ENCODE peak calls at places on chromosomes 5 and 9, in seven cellular contexts. One of them, this sample, is unnamed.

GRCh38 chr5:107652839-107653607 is 17.7 kb downstream of the EFNA5 start:
- DNase-seq in CD4-positive, alpha-beta T cell: no peak
- DNase-seq in effector memory CD8-positive, alpha-beta T cell: no peak
- DNase-seq in NCI-H460: no peak
- DNase-seq in activated effector memory CD4-positive, alpha-beta T cell treated with anti-CD3 and anti-CD28 coated beads, Interleukin-2, amount 50 U/mL, for 16 hours: no peak
- DNase-seq in SK-MEL-5: peak; percentile 69
- DNase-seq in central memory CD4-positive, alpha-beta T cell: no peak
- DNase-seq in this sample: no peak

GRCh38 chr9:95989304-95989703 is 113.8 kb downstream of the ERCC6L2 start:
- DNase-seq in CD4-positive, alpha-beta T cell: no peak
- DNase-seq in effector memory CD8-positive, alpha-beta T cell: no peak
- DNase-seq in NCI-H460: no peak
- DNase-seq in activated effector memory CD4-positive, alpha-beta T cell treated with anti-CD3 and anti-CD28 coated beads, Interleukin-2, amount 50 U/mL, for 16 hours: no peak
- DNase-seq in SK-MEL-5: no peak
- DNase-seq in central memory CD4-positive, alpha-beta T cell: no peak
- DNase-seq in this sample: no peak

GRCh38 chr5:160088805-160089204 is 30.4 kb downstream of the PWWP2A start:
- DNase-seq in CD4-positive, alpha-beta T cell: no peak
- DNase-seq in effector memory CD8-positive, alpha-beta T cell: no peak
- DNase-seq in NCI-H460: no peak
- DNase-seq in activated effector memory CD4-positive, alpha-beta T cell treated with anti-CD3 and anti-CD28 coated beads, Interleukin-2, amount 50 U/mL, for 16 hours: no peak
- DNase-seq in SK-MEL-5: no peak
- DNase-seq in central memory CD4-positive, alpha-beta T cell: no peak
- DNase-seq in this sample: no peak

GRCh38 chr5:6700074-6700685 is 13.1 kb upstream of the TENT4A start:
- DNase-seq in CD4-positive, alpha-beta T cell: no peak
- DNase-seq in effector memory CD8-positive, alpha-beta T cell: no peak
- DNase-seq in NCI-H460: no peak
- DNase-seq in activated effector memory CD4-positive, alpha-beta T cell treated with anti-CD3 and anti-CD28 coated beads, Interleukin-2, amount 50 U/mL, for 16 hours: no peak
- DNase-seq in SK-MEL-5: no peak
- DNase-seq in central memory CD4-positive, alpha-beta T cell: no peak
- DNase-seq in this sample: no peak

GRCh38 chr5:141355641-141356040 is 820 bp downstream of the PCDHGA4 start:
- DNase-seq in CD4-positive, alpha-beta T cell: no peak
- DNase-seq in effector memory CD8-positive, alpha-beta T cell: no peak
- DNase-seq in NCI-H460: no peak
- DNase-seq in activated effector memory CD4-positive, alpha-beta T cell treated with anti-CD3 and anti-CD28 coated beads, Interleukin-2, amount 50 U/mL, for 16 hours: no peak
- DNase-seq in SK-MEL-5: no peak
- DNase-seq in central memory CD4-positive, alpha-beta T cell: no peak
- DNase-seq in this sample: no peak

GRCh38 chr5:132505641-132506040 is 15.1 kb upstream of the IRF1 start:
- DNase-seq in CD4-positive, alpha-beta T cell: no peak
- DNase-seq in effector memory CD8-positive, alpha-beta T cell: no peak
- DNase-seq in NCI-H460: no peak
- DNase-seq in activated effector memory CD4-positive, alpha-beta T cell treated with anti-CD3 and anti-CD28 coated beads, Interleukin-2, amount 50 U/mL, for 16 hours: no peak
- DNase-seq in SK-MEL-5: no peak
- DNase-seq in central memory CD4-positive, alpha-beta T cell: no peak
- DNase-seq in this sample: no peak

GRCh38 chr9:114611516-114612271 is 603 bp downstream of the TMEM268 start:
- DNase-seq in CD4-positive, alpha-beta T cell: peak; percentile 50
- DNase-seq in effector memory CD8-positive, alpha-beta T cell: no peak
- DNase-seq in NCI-H460: peak; percentile 38
- DNase-seq in activated effector memory CD4-positive, alpha-beta T cell treated with anti-CD3 and anti-CD28 coated beads, Interleukin-2, amount 50 U/mL, for 16 hours: peak; percentile 81
- DNase-seq in SK-MEL-5: peak; percentile 46
- DNase-seq in central memory CD4-positive, alpha-beta T cell: no peak
- DNase-seq in this sample: no peak

GRCh38 chr5:106017243-106017857 is 1653.4 kb downstream of the EFNA5 start:
- DNase-seq in CD4-positive, alpha-beta T cell: no peak
- DNase-seq in effector memory CD8-positive, alpha-beta T cell: no peak
- DNase-seq in NCI-H460: no peak
- DNase-seq in activated effector memory CD4-positive, alpha-beta T cell treated with anti-CD3 and anti-CD28 coated beads, Interleukin-2, amount 50 U/mL, for 16 hours: no peak
- DNase-seq in SK-MEL-5: no peak
- DNase-seq in central memory CD4-positive, alpha-beta T cell: no peak
- DNase-seq in this sample: no peak

GRCh38 chr9:136694163-136694864 is 7.1 kb upstream of the AGPAT2 start:
- DNase-seq in CD4-positive, alpha-beta T cell: no peak
- DNase-seq in effector memory CD8-positive, alpha-beta T cell: peak; percentile 19
- DNase-seq in NCI-H460: peak; percentile 57
- DNase-seq in activated effector memory CD4-positive, alpha-beta T cell treated with anti-CD3 and anti-CD28 coated beads, Interleukin-2, amount 50 U/mL, for 16 hours: no peak
- DNase-seq in SK-MEL-5: peak; percentile 63
- DNase-seq in central memory CD4-positive, alpha-beta T cell: no peak
- DNase-seq in this sample: no peak

GRCh38 chr9:33138768-33139167 is 28.4 kb downstream of the B4GALT1 start:
- DNase-seq in CD4-positive, alpha-beta T cell: no peak
- DNase-seq in effector memory CD8-positive, alpha-beta T cell: no peak
- DNase-seq in NCI-H460: no peak
- DNase-seq in activated effector memory CD4-positive, alpha-beta T cell treated with anti-CD3 and anti-CD28 coated beads, Interleukin-2, amount 50 U/mL, for 16 hours: peak; percentile 57
- DNase-seq in SK-MEL-5: no peak
- DNase-seq in central memory CD4-positive, alpha-beta T cell: no peak
- DNase-seq in this sample: no peak

GRCh38 chr9:136616307-136616635 is 46.4 kb upstream of the EGFL7 start:
- DNase-seq in CD4-positive, alpha-beta T cell: no peak
- DNase-seq in effector memory CD8-positive, alpha-beta T cell: no peak
- DNase-seq in NCI-H460: no peak
- DNase-seq in activated effector memory CD4-positive, alpha-beta T cell treated with anti-CD3 and anti-CD28 coated beads, Interleukin-2, amount 50 U/mL, for 16 hours: no peak
- DNase-seq in SK-MEL-5: no peak
- DNase-seq in central memory CD4-positive, alpha-beta T cell: no peak
- DNase-seq in this sample: no peak

GRCh38 chr5:98432378-98432777 is 341.1 kb upstream of the RGMB start:
- DNase-seq in CD4-positive, alpha-beta T cell: no peak
- DNase-seq in effector memory CD8-positive, alpha-beta T cell: no peak
- DNase-seq in NCI-H460: no peak
- DNase-seq in activated effector memory CD4-positive, alpha-beta T cell treated with anti-CD3 and anti-CD28 coated beads, Interleukin-2, amount 50 U/mL, for 16 hours: no peak
- DNase-seq in SK-MEL-5: no peak
- DNase-seq in central memory CD4-positive, alpha-beta T cell: no peak
- DNase-seq in this sample: no peak

GRCh38 chr5:180682560-180682959 is 33.2 kb upstream of the FLT4 start:
- DNase-seq in CD4-positive, alpha-beta T cell: no peak
- DNase-seq in effector memory CD8-positive, alpha-beta T cell: no peak
- DNase-seq in NCI-H460: no peak
- DNase-seq in activated effector memory CD4-positive, alpha-beta T cell treated with anti-CD3 and anti-CD28 coated beads, Interleukin-2, amount 50 U/mL, for 16 hours: no peak
- DNase-seq in SK-MEL-5: no peak
- DNase-seq in central memory CD4-positive, alpha-beta T cell: no peak
- DNase-seq in this sample: no peak

GRCh38 chr9:35798658-35799366 is 7.4 kb downstream of the NPR2 start:
- DNase-seq in CD4-positive, alpha-beta T cell: no peak
- DNase-seq in effector memory CD8-positive, alpha-beta T cell: no peak
- DNase-seq in NCI-H460: peak; percentile 21
- DNase-seq in activated effector memory CD4-positive, alpha-beta T cell treated with anti-CD3 and anti-CD28 coated beads, Interleukin-2, amount 50 U/mL, for 16 hours: peak; percentile 76
- DNase-seq in SK-MEL-5: no peak
- DNase-seq in central memory CD4-positive, alpha-beta T cell: no peak
- DNase-seq in this sample: peak; percentile 48

GRCh38 chr5:71748360-71748759 is 29.3 kb downstream of the CARTPT start:
- DNase-seq in CD4-positive, alpha-beta T cell: no peak
- DNase-seq in effector memory CD8-positive, alpha-beta T cell: no peak
- DNase-seq in NCI-H460: no peak
- DNase-seq in activated effector memory CD4-positive, alpha-beta T cell treated with anti-CD3 and anti-CD28 coated beads, Interleukin-2, amount 50 U/mL, for 16 hours: no peak
- DNase-seq in SK-MEL-5: no peak
- DNase-seq in central memory CD4-positive, alpha-beta T cell: no peak
- DNase-seq in this sample: no peak

GRCh38 chr9:117278020-117278419 is 136.8 kb downstream of the ASTN2 start:
- DNase-seq in CD4-positive, alpha-beta T cell: no peak
- DNase-seq in effector memory CD8-positive, alpha-beta T cell: no peak
- DNase-seq in NCI-H460: no peak
- DNase-seq in activated effector memory CD4-positive, alpha-beta T cell treated with anti-CD3 and anti-CD28 coated beads, Interleukin-2, amount 50 U/mL, for 16 hours: no peak
- DNase-seq in SK-MEL-5: no peak
- DNase-seq in central memory CD4-positive, alpha-beta T cell: no peak
- DNase-seq in this sample: no peak

GRCh38 chr9:92715488-92716231 is 45.7 kb upstream of the IPPK start:
- DNase-seq in CD4-positive, alpha-beta T cell: no peak
- DNase-seq in effector memory CD8-positive, alpha-beta T cell: no peak
- DNase-seq in NCI-H460: no peak
- DNase-seq in activated effector memory CD4-positive, alpha-beta T cell treated with anti-CD3 and anti-CD28 coated beads, Interleukin-2, amount 50 U/mL, for 16 hours: no peak
- DNase-seq in SK-MEL-5: no peak
- DNase-seq in central memory CD4-positive, alpha-beta T cell: no peak
- DNase-seq in this sample: no peak

GRCh38 chr9:130939405-130939941 is 426 bp upstream of the FIBCD1 start:
- DNase-seq in CD4-positive, alpha-beta T cell: no peak
- DNase-seq in effector memory CD8-positive, alpha-beta T cell: no peak
- DNase-seq in NCI-H460: no peak
- DNase-seq in activated effector memory CD4-positive, alpha-beta T cell treated with anti-CD3 and anti-CD28 coated beads, Interleukin-2, amount 50 U/mL, for 16 hours: no peak
- DNase-seq in SK-MEL-5: no peak
- DNase-seq in central memory CD4-positive, alpha-beta T cell: no peak
- DNase-seq in this sample: no peak

GRCh38 chr5:17021363-17021932 is 85.4 kb upstream of the MYO10 start:
- DNase-seq in CD4-positive, alpha-beta T cell: no peak
- DNase-seq in effector memory CD8-positive, alpha-beta T cell: no peak
- DNase-seq in NCI-H460: no peak
- DNase-seq in activated effector memory CD4-positive, alpha-beta T cell treated with anti-CD3 and anti-CD28 coated beads, Interleukin-2, amount 50 U/mL, for 16 hours: no peak
- DNase-seq in SK-MEL-5: peak; percentile 99
- DNase-seq in central memory CD4-positive, alpha-beta T cell: no peak
- DNase-seq in this sample: no peak

GRCh38 chr5:53430618-53431252 is 49.7 kb upstream of the FST start:
- DNase-seq in CD4-positive, alpha-beta T cell: no peak
- DNase-seq in effector memory CD8-positive, alpha-beta T cell: no peak
- DNase-seq in NCI-H460: peak; percentile 86
- DNase-seq in activated effector memory CD4-positive, alpha-beta T cell treated with anti-CD3 and anti-CD28 coated beads, Interleukin-2, amount 50 U/mL, for 16 hours: no peak
- DNase-seq in SK-MEL-5: peak; percentile 71
- DNase-seq in central memory CD4-positive, alpha-beta T cell: no peak
- DNase-seq in this sample: no peak

GRCh38 chr9:121280715-121281613 is 13.0 kb downstream of the GSN start:
- DNase-seq in CD4-positive, alpha-beta T cell: no peak
- DNase-seq in effector memory CD8-positive, alpha-beta T cell: no peak
- DNase-seq in NCI-H460: no peak
- DNase-seq in activated effector memory CD4-positive, alpha-beta T cell treated with anti-CD3 and anti-CD28 coated beads, Interleukin-2, amount 50 U/mL, for 16 hours: no peak
- DNase-seq in SK-MEL-5: no peak
- DNase-seq in central memory CD4-positive, alpha-beta T cell: no peak
- DNase-seq in this sample: no peak

GRCh38 chr5:37190592-37190991 is 58.6 kb downstream of the CPLANE1 start:
- DNase-seq in CD4-positive, alpha-beta T cell: no peak
- DNase-seq in effector memory CD8-positive, alpha-beta T cell: no peak
- DNase-seq in NCI-H460: no peak
- DNase-seq in activated effector memory CD4-positive, alpha-beta T cell treated with anti-CD3 and anti-CD28 coated beads, Interleukin-2, amount 50 U/mL, for 16 hours: no peak
- DNase-seq in SK-MEL-5: no peak
- DNase-seq in central memory CD4-positive, alpha-beta T cell: no peak
- DNase-seq in this sample: no peak

GRCh38 chr9:35917261-35917660 is 8.0 kb downstream of the SPAAR start:
- DNase-seq in CD4-positive, alpha-beta T cell: no peak
- DNase-seq in effector memory CD8-positive, alpha-beta T cell: no peak
- DNase-seq in NCI-H460: no peak
- DNase-seq in activated effector memory CD4-positive, alpha-beta T cell treated with anti-CD3 and anti-CD28 coated beads, Interleukin-2, amount 50 U/mL, for 16 hours: no peak
- DNase-seq in SK-MEL-5: no peak
- DNase-seq in central memory CD4-positive, alpha-beta T cell: no peak
- DNase-seq in this sample: no peak

GRCh38 chr9:79570449-79571308 is 1.1 kb upstream of the TLE4 start:
- DNase-seq in CD4-positive, alpha-beta T cell: peak; percentile 30
- DNase-seq in effector memory CD8-positive, alpha-beta T cell: peak; percentile 18
- DNase-seq in NCI-H460: no peak
- DNase-seq in activated effector memory CD4-positive, alpha-beta T cell treated with anti-CD3 and anti-CD28 coated beads, Interleukin-2, amount 50 U/mL, for 16 hours: peak; percentile 79
- DNase-seq in SK-MEL-5: no peak
- DNase-seq in central memory CD4-positive, alpha-beta T cell: peak; percentile 14
- DNase-seq in this sample: peak; percentile 76

GRCh38 chr5:91264311-91265051 is 118.6 kb downstream of the ARRDC3 start:
- DNase-seq in CD4-positive, alpha-beta T cell: no peak
- DNase-seq in effector memory CD8-positive, alpha-beta T cell: no peak
- DNase-seq in NCI-H460: no peak
- DNase-seq in activated effector memory CD4-positive, alpha-beta T cell treated with anti-CD3 and anti-CD28 coated beads, Interleukin-2, amount 50 U/mL, for 16 hours: no peak
- DNase-seq in SK-MEL-5: no peak
- DNase-seq in central memory CD4-positive, alpha-beta T cell: no peak
- DNase-seq in this sample: no peak

GRCh38 chr5:7393921-7394799 is 1.8 kb upstream of the ADCY2 start:
- DNase-seq in CD4-positive, alpha-beta T cell: no peak
- DNase-seq in effector memory CD8-positive, alpha-beta T cell: no peak
- DNase-seq in NCI-H460: no peak
- DNase-seq in activated effector memory CD4-positive, alpha-beta T cell treated with anti-CD3 and anti-CD28 coated beads, Interleukin-2, amount 50 U/mL, for 16 hours: no peak
- DNase-seq in SK-MEL-5: no peak
- DNase-seq in central memory CD4-positive, alpha-beta T cell: no peak
- DNase-seq in this sample: no peak

This sample was measured in caudate nucleus.